ENCODE peak calls at places on chromosomes 3 and 15, in five cellular contexts. U, P, J, F and H are unnamed samples.

GRCh38 chr3:9196009-9196408 is 53.4 kb downstream of the SRGAP3 start:
- DNase-seq in U (no peak), P (no peak), J (no peak), F (no peak), H (no peak)

GRCh38 chr3:190265126-190265525 is 57.1 kb downstream of the CLDN1 start:
- DNase-seq in U (no peak), P (no peak), J (no peak), F (no peak), H (no peak)

GRCh38 chr15:58931985-58932384 is 1.5 kb downstream of the SLTM start:
- DNase-seq in U (no peak), P (no peak), J (peak; percentile 71), F (peak; percentile 60), H (no peak)

GRCh38 chr15:51119120-51119519 is 24.4 kb upstream of the TNFAIP8L3 start:
- DNase-seq in U (no peak), P (peak; percentile 12), J (no peak), F (no peak), H (no peak)

GRCh38 chr3:128432301-128432897 is 34.3 kb downstream of the DNAJB8 start:
- DNase-seq in U (no peak), P (no peak), J (no peak), F (no peak), H (no peak)

GRCh38 chr3:86961297-86961696 is 29.7 kb downstream of the VGLL3 start:
- DNase-seq in U (no peak), P (no peak), J (no peak), F (no peak), H (no peak)

GRCh38 chr3:141498592-141499223 is 11.9 kb downstream of the RASA2 start:
- DNase-seq in U (no peak), P (no peak), J (no peak), F (peak; percentile 72), H (no peak)

GRCh38 chr3:12175137-12175593 is 16.5 kb upstream of the TIMP4 start:
- DNase-seq in U (no peak), P (peak; percentile 19), J (peak; percentile 68), F (no peak), H (no peak)

GRCh38 chr3:51975857-51976549 is 1.1 kb downstream of the ABHD14A start:
- DNase-seq in U (peak; percentile 87), P (peak; percentile 36), J (peak; percentile 88), F (peak; percentile 78), H (no peak)

GRCh38 chr3:195133462-195133861 is 137.5 kb downstream of the XXYLT1 start:
- DNase-seq in U (no peak), P (no peak), J (peak; percentile 77), F (peak; percentile 32), H (no peak)

GRCh38 chr3:183116051-183116614 is 16.8 kb upstream of the MCCC1 start:
- DNase-seq in U (peak; percentile 84), P (no peak), J (peak; percentile 18), F (peak; percentile 85), H (no peak)

DNA sequence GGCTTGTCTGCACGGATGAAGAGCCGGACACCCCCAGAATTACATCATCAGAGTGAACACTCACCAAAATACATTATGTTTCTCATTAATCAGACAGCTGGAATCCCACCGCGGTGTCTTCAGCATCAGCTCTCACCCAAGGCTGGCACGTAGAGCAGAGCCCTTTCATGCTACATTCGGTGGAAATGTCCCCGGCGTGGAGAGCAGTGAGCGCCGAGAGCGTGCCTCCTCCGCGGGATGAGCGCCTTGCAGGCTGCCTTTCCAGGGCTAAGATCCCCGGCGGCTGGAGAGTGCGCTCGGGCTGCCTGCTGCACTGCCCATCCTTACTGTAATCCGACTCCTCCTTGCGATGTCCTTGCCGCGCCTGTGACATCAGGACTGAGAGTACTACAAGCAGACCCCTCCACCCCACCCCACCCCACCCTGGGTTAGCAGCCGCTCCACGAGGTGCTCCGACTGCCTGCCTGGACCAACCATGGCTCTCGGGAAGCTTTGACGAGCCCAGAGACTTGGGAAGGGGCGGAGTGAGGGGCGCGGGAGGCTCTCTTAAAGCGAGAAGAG is at the start of gene ZNF385D:
- DNase-seq in U (peak; percentile 67), P (peak; percentile 44), J (peak; percentile 89), F (peak; percentile 3), H (no peak)
- H3K4me3 ChIP-seq in U (peak within 1 kb of the TSS; percentile 45), P (peak within 1 kb of the TSS; percentile 53), J (peak within 1 kb of the TSS; percentile 82), F (no peak within 1 kb of the TSS), H (peak within 1 kb of the TSS; percentile 57)

DNA sequence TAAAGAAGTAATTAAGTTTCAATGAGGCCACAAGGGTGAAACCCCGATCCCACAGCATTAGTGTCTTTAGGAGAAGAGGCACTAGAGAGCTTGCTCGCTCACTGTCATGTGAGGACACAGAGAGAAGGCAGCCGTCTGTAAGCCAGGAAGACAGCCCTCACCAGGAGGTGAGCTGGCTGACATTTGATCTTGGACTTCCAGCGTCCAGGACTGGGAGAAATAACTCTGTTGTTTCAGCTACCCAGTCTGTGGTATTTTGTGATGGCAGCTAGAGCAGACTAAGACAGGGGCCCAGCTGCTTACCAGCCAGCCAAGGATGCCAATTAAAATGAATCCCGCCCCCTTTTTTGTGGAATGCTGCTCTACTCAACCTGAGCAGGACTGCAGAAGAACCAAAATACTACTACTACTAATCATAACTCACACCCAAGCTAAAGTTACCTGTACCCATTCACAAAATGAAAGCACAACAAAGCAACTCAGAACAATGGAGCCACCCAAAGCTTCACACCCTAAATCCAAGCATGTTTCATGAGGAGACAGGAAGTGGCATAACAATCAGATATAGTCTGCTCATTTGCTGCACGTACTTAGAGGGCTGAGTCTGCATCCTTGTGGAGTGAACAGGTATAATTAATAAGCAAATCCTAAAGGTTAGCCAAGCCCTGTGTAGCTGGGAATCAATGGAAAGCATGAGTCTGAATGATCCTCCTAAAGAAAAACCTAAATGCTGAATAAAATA is 35.6 kb upstream of the RHCG start:
- DNase-seq in U (no peak), P (peak; percentile 21), J (peak; percentile 24), F (no peak), H (no peak)
- TF ChIP-seq CTCF in U (no peak), P (no peak), J (no peak), F (no peak), H (no peak)

GRCh38 chr15:66128116-66128715 is 125.3 kb downstream of the MEGF11 start:
- DNase-seq in U (no peak), P (no peak), J (no peak), F (no peak), H (no peak)
- H3K4me3 ChIP-seq in U (no peak overlapping the region), P (no peak overlapping the region), J (no peak overlapping the region), F (no peak overlapping the region), H (no peak overlapping the region)

GRCh38 chr3:16899919-16900318 is 15.2 kb downstream of the PLCL2 start:
- DNase-seq in U (no peak), P (no peak), J (no peak), F (no peak), H (no peak)
- TF ChIP-seq CTCF in U (no peak), P (no peak), J (no peak), F (no peak), H (no peak)

GRCh38 chr15:66706840-66707239 is 4.8 kb downstream of the SMAD6 start:
- DNase-seq in U (no peak), P (no peak), J (no peak), F (no peak), H (no peak)
- H3K4me3 ChIP-seq in U (no peak overlapping the region), P (no peak overlapping the region), J (peak overlapping the region; percentile 82), F (no peak overlapping the region), H (peak overlapping the region; percentile 83)

DNA sequence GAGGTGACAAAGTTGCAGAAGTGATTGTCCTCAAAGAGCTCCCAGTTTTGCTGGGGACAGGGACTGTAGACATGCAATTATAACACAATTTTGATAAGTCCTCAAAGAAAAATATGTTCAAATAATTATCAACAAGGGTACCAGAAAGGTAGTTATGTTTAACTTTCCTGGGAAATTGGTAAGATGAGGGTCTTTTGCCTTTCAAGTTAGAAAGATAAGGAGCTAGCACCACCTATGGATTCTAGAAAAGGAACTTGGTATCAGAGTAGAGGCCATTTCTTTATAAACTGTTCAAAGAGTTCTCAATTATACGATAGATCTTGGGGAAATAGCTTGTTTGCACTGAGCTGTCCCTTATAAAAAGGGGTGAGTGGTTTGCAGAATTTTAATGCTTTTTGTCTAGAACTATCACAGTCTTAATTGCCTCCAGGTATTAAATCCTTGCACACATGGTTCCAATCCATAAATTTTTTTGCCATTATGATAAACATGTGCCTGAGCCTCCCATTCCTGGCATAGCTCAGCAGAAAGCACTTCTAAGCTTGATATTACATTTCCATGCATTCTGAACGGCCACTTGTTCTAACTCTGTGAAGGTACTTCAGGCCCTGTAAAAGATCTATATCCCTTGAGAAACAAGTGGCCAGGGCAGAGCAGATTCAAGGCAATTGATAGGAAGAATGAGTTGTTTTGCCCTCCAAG is 247.5 kb upstream of the LRIG1 start:
- DNase-seq in U (no peak), P (no peak), J (peak; percentile 67), F (no peak), H (no peak)
- TF ChIP-seq CTCF in U (no peak), P (no peak), J (no peak), F (no peak), H (no peak)

DNA sequence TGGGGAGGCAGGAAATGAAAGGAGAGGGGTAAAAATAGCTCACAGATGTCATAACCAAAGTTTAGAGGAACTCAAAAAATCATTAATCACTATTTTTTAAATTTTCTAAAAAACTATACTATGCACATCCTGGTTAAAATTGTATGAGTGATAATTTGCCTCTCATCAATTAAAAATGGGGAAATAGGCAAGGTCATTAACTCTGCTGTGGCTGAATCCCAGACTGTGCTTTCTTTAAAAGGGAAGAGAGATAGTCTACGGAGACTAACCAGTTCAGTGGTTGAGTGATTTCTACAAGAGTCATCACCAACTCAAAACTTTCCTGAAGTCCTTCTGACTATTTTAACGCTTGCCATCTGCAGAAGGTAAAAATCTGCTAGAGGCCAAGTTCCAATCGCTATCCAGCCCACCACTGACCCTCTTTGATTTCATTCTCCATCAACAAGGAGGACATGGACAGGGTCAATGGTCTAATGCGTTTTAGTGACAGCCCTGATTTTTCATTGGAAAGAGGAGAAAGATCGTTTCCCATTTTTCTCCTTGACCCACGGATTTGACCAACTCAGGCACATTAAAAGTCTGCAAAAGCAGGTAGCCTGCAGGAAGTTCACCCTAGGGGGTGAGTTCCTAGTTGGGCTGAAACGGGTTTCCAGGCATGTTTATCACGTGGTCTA is 850 bp downstream of the SUCLG2 start:
- DNase-seq in U (no peak), P (peak; percentile 18), J (peak; percentile 17), F (no peak), H (no peak)
- H3K4me3 ChIP-seq in U (peak overlapping the region; percentile 70), P (peak overlapping the region; percentile 73), J (peak overlapping the region; percentile 86), F (peak overlapping the region; percentile 87), H (peak overlapping the region; percentile 78)

GRCh38 chr3:89950772-89951171 is 843.4 kb downstream of the EPHA3 start:
- DNase-seq in U (no peak), P (no peak), J (no peak), F (no peak), H (no peak)
- TF ChIP-seq CTCF in U (no peak), P (no peak), J (no peak), F (no peak), H (no peak)